ENCODE peak calls at places on chromosome 3, in nine cellular contexts. V is astrocyte of the spinal cord; O is activated naive CD8-positive, alpha-beta T cell treated with anti-CD3 and anti-CD28 coated beads, Interleukin-2, amount 50 U/mL, for 24 hours; A is T-helper 9 cell; I is stimulated activated effector memory CD8-positive, alpha-beta T cell treated with anti-CD3 and anti-CD28 coated beads, Interleukin-12 subunit alpha, Interleukin-12 subunit beta, amount 100 ng/mL, for 72 hours; P is NCI-H1105; N is iPS DF 6.9; Q is astrocyte of the hippocampus; W is nephron progenitor cell. T is an unnamed sample.
A peak's percentile ranks its signal among the peaks of the same experiment; 100 is the strongest.

GRCh38 chr3:17195192-17195611 is 310.4 kb downstream of the PLCL2 start:
- DNase-seq in V (peak; percentile 47), O (peak; percentile 5), A (no peak), I (no peak), P (no peak), N (no peak), Q (peak; percentile 62), W (no peak), T (peak; percentile 75)

GRCh38 chr3:81477740-81478139 is 283.7 kb downstream of the GBE1 start:
- DNase-seq in V (no peak), O (no peak), A (no peak), I (no peak), P (no peak), N (no peak), Q (no peak), W (no peak), T (no peak)

GRCh38 chr3:47762233-47762632 is 19.5 kb downstream of the SMARCC1 start:
- DNase-seq in V (no peak), O (no peak), A (no peak), I (no peak), P (no peak), N (no peak), Q (peak; percentile 13), W (no peak), T (no peak)

GRCh38 chr3:52122491-52122890 is 31.7 kb downstream of the POC1A start:
- DNase-seq in V (no peak), O (no peak), A (no peak), I (no peak), P (no peak), N (no peak), Q (no peak), W (no peak), T (no peak)

GRCh38 chr3:191912616-191913204 is 451.7 kb downstream of the PYDC2 start:
- DNase-seq in V (no peak), O (no peak), A (no peak), I (no peak), P (no peak), N (no peak), Q (no peak), W (no peak), T (no peak)

GRCh38 chr3:175413926-175414325 is 554.8 kb downstream of the NAALADL2 start:
- DNase-seq in V (peak; percentile 30), O (no peak), A (no peak), I (no peak), P (no peak), N (no peak), Q (peak; percentile 32), W (no peak), T (no peak)

GRCh38 chr3:98817546-98817945 is 54.4 kb downstream of the ST3GAL6 start:
- DNase-seq in V (peak; percentile 67), O (no peak), A (no peak), I (no peak), P (peak; percentile 10), N (peak; percentile 2), Q (peak; percentile 68), W (no peak), T (no peak)

GRCh38 chr3:68787227-68787626 is 145.1 kb downstream of the TAFA4 start:
- DNase-seq in V (no peak), O (no peak), A (no peak), I (no peak), P (no peak), N (no peak), Q (no peak), W (no peak), T (no peak)

GRCh38 chr3:32457971-32458471 is 44.6 kb downstream of the CMTM6 start:
- DNase-seq in V (no peak), O (peak; percentile 51), A (peak; percentile 59), I (peak; percentile 67), P (no peak), N (no peak), Q (no peak), W (no peak), T (no peak)